ENCODE peak calls at places on chromosomes 3 and 15, in ten cellular contexts. B, V, J, I, W, R, H, K, F and P are unnamed samples.

GRCh38 chr3:186083746-186084145 is 25.1 kb downstream of the ETV5 start:
- DNase-seq in R (no peak), V (no peak), B (no peak), F (no peak), K (no peak), H (no peak), W (no peak), J (no peak), I (peak), P (no peak)

GRCh38 chr3:126517986-126518778 is 609 bp upstream of the UROC1 start:
- DNase-seq in B (no peak), V (no peak), H (no peak), W (no peak), J (no peak), I (no peak), K (no peak), R (no peak), F (no peak), P (no peak)

GRCh38 chr15:93563218-93563617 is 474.2 kb upstream of the RGMA start:
- DNase-seq in H (no peak), R (no peak), K (no peak), I (no peak), W (no peak), F (no peak), B (no peak), J (no peak), V (no peak), P (no peak)

GRCh38 chr3:72317491-72317890 is 530.8 kb downstream of the SHQ1 start:
- DNase-seq in J (no peak), B (no peak), H (no peak), K (no peak), I (peak), F (no peak), R (no peak), V (no peak), W (no peak), P (no peak)

GRCh38 chr3:150786791-150787190 is 23.8 kb upstream of the SIAH2 start:
- DNase-seq in K (no peak), F (no peak), I (peak), V (no peak), J (no peak), H (no peak), W (no peak), R (peak), B (no peak), P (no peak)

GRCh38 chr15:99118258-99118632 is 13.4 kb downstream of the SYNM start:
- DNase-seq in I (no peak), J (no peak), R (no peak), W (no peak), H (no peak), B (no peak), K (no peak), V (no peak), F (no peak), P (no peak)

GRCh38 chr3:108863799-108864135 is 41.2 kb downstream of the TRAT1 start:
- DNase-seq in R (no peak), H (no peak), W (no peak), V (no peak), F (no peak), B (no peak), K (no peak), J (no peak), I (no peak), P (no peak)

GRCh38 chr15:81314378-81314777 is 9.6 kb downstream of the STARD5 start:
- DNase-seq in W (no peak), H (no peak), K (no peak), R (no peak), V (no peak), F (no peak), B (no peak), J (no peak), I (no peak), P (no peak)

GRCh38 chr15:83061680-83062079 is 5.4 kb downstream of the BTBD1 start:
- DNase-seq in J (peak), F (peak), W (no peak), B (no peak), H (no peak), K (no peak), I (peak), V (no peak), R (peak), P (no peak)

GRCh38 chr3:139317660-139318430 is 26.0 kb upstream of the MRPS22 start:
- DNase-seq in F (no peak), I (no peak), V (no peak), H (no peak), W (no peak), R (peak), K (no peak), J (no peak), B (no peak), P (no peak)

GRCh38 chr3:123479891-123480290 is 31.0 kb upstream of the ADCY5 start:
- DNase-seq in V (no peak), F (no peak), H (no peak), R (no peak), W (no peak), I (no peak), K (no peak), B (no peak), J (no peak), P (no peak)

GRCh38 chr3:170397579-170398177 is 21.0 kb upstream of the CLDN11 start:
- DNase-seq in K (no peak), B (no peak), R (no peak), F (no peak), H (no peak), J (no peak), W (peak), I (no peak), V (no peak), P (no peak)

DNA sequence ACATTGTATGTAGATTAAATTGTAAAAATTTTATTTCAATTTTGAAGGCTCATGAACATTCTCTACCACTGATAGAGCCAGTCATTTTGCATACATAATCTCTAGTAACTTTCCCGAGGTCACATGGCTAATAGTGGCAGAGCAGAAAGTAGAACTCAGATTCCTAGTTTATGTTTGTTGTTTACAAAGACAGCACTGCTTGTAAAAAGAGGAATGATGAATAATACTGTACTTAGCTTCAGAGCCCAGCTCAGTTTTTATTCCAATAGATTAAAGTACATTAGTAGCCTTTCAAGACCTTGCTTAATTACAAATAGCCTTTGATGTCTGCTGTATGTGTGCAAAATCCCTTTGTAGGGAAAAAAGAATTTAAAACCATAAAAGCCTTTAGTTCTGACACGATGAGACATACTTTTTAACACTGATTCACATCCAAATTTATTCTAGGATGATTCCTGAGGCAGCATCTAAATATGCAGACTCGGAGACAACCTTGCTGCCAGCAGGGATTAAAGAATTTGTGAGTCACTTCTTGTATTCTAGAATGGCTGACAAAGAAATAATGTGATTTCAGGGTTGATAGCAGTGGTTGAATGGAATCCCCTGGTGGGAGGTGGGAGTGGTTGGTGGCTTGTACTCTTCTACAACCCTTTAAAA is 324.2 kb upstream of the TGFBR2 start:
- DNase-seq in B (no peak), V (no peak), H (no peak), K (no peak), F (peak), I (peak), R (peak), W (peak), J (peak), P (no peak)
- TF ChIP-seq CTCF in B (no peak), V (no peak), H (no peak), K (no peak), F (no peak), I (peak), R (no peak), W (no peak), J (peak), P (no peak)

GRCh38 chr3:48416091-48416505 is 13.8 kb downstream of the PLXNB1 start:
- DNase-seq in F (no peak), H (no peak), W (no peak), K (no peak), J (no peak), I (no peak), B (no peak), V (no peak), R (no peak), P (no peak)

GRCh38 chr3:48418140-48418539 is 11.7 kb downstream of the PLXNB1 start:
- DNase-seq in F (no peak), B (no peak), I (no peak), V (no peak), K (no peak), H (no peak), J (no peak), W (no peak), R (no peak), P (no peak)

GRCh38 chr3:48417529-48418108 is 12.3 kb downstream of the PLXNB1 start:
- DNase-seq in H (no peak), K (no peak), R (no peak), J (no peak), V (no peak), I (no peak), W (no peak), B (no peak), F (no peak), P (no peak)

GRCh38 chr3:48415251-48415953 is 14.5 kb downstream of the PLXNB1 start:
- DNase-seq in J (no peak), B (no peak), K (no peak), V (no peak), W (no peak), R (no peak), F (no peak), I (no peak), H (no peak), P (no peak)

DNA sequence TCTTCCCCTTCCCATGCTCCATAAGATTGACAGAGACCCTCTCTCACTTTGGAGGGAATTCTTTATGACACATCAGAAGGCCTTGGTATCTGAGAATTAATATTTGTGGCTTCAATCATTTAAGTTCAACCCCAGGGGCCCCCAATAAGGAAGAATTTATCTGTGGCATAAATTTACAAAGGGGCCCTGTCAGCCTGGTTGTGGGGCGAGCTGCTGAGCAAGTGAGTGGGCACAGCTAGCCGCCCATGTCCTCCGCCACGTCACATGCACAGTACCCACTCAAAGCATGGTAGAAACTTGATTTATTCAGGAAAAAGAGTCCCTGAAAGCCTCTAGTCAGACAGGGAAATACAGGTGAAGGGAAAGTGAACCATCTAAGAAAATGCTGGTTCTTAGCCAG is 13.3 kb downstream of the PLXNB1 start:
- DNase-seq in W (no peak), F (no peak), B (no peak), H (no peak), R (no peak), V (no peak), J (no peak), I (no peak), K (no peak), P (no peak)
- TF ChIP-seq CTCF in W (no peak), F (no peak), B (no peak), H (no peak), R (no peak), V (no peak), J (no peak), I (no peak), K (no peak), P (no peak)

DNA sequence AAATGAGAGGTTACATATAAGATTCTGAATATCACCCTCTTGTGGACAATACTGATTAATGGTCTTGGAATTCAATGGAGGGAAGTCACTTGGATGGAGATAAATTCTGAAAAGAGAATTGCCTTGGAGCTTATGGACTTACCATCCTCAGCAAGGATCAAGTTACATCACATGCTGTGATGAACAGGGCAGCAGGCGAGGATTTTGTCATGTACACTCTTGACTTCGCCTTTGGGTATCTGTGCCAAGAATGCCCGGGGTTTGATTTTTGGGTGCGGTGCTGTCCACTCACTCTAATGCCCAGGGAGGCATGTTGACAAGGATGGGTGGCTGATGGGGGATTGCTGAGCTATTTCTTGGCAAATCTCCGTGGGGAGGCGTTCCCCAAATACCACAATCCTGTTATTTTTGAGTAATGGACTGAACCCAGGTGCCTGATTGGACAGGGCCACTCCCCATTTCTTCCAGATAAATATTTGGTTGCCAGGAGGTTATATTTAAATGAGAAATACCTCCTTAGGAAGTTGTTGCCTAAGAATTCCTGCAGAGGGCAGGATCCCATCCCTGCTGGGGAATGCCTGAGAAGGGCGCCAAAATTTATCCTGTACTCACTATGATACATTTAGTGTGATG is 96.3 kb downstream of the TPRG1 start:
- DNase-seq in I (peak), B (no peak), R (peak), J (peak), K (no peak), F (peak), H (no peak), V (no peak), W (peak), P (no peak)
- TF ChIP-seq CTCF in I (peak), B (peak), R (peak), J (peak), K (no peak), F (peak), H (no peak), V (peak), W (no peak), P (no peak)

GRCh38 chr15:80007532-80007931 is 36.5 kb upstream of the BCL2A1 start:
- DNase-seq in J (no peak), V (no peak), F (no peak), W (no peak), R (no peak), K (no peak), H (no peak), B (no peak), I (no peak), P (no peak)

GRCh38 chr15:80015156-80015555 is 44.2 kb upstream of the BCL2A1 start:
- DNase-seq in V (no peak), B (no peak), K (no peak), F (no peak), R (no peak), W (no peak), I (no peak), J (no peak), H (no peak), P (no peak)

GRCh38 chr15:80012060-80012726 is 41.2 kb upstream of the BCL2A1 start:
- DNase-seq in F (no peak), J (no peak), K (no peak), V (no peak), W (no peak), I (no peak), B (no peak), H (no peak), R (no peak), P (no peak)

DNA sequence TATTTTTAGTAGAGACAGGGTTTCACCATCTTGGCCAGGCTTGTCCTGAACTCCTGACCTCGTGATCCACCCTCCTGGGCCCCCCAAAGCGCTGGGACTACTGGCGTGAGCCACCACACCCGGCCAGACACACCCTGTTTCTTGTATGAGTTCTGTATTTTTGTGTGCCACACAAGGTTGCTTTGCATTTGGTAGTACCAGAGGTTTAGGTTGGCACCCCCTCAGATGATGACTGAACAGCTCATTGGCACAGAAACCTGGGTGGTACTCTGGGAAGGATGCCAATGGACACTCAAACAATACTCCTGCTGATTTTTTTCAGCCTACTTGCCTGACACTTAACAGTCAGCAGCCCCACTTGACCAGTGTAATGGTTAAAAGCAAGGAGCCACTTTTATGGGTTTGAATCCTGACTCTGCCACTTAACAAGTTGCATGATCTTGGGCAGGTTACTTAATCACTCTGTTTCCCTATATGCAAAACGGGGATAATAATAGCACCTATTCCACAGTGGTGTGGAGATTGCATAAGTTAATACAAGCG is 39.2 kb upstream of the BCL2A1 start:
- DNase-seq in R (peak), F (peak), V (no peak), B (no peak), W (peak), J (peak), K (no peak), H (no peak), I (peak), P (no peak)
- TF ChIP-seq CTCF in R (no peak), F (no peak), V (no peak), B (no peak), W (no peak), J (no peak), K (no peak), H (no peak), I (no peak), P (no peak)

DNA sequence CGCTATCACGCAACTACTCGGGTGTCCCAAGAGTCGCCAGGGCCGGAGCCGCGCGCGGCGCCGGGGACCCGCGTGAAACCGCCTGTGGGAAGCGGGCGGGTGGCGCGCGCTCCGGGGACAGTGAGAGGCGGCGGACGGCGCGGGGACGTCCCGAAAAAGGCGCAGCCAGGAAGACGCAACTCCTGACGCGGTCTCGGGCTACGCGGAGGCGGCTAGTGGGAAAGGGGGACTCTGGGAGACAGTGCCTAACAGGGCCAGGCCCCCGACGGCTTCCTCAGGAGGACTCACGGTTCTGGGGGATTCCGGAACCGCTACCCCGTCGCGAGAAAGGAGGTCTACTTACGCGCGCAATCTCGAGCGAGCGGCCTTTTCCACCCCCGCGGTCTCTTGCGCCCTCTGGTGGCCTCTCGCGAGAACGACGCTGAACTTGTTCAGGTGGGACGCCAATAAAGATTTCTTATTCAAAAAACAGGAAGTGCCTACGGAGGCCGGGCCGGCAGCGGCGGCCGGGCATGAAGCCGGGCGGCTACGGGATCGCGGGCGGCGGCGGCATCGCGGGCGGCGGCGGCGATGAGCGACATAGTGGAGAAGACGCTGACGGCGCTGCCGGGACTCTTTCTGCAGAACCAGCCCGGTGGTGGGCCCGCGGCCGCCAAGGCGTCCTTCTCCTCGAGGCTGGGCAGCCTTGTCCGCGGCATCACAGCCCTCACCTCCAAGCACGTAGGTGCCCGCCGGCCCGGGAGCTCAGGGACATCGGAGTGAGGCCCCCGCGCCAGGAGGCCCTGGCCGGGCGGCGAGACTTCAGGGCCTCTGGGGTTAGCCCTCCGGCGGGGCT is at the start of gene AP4E1:
- DNase-seq in I (peak), K (peak), R (peak), B (peak), W (peak), F (peak), J (peak), V (peak), H (peak), P (peak)
- TF ChIP-seq CTCF in I (peak), K (peak), R (peak), B (peak), W (peak), F (peak), J (peak), V (peak), H (peak), P (peak)

DNA sequence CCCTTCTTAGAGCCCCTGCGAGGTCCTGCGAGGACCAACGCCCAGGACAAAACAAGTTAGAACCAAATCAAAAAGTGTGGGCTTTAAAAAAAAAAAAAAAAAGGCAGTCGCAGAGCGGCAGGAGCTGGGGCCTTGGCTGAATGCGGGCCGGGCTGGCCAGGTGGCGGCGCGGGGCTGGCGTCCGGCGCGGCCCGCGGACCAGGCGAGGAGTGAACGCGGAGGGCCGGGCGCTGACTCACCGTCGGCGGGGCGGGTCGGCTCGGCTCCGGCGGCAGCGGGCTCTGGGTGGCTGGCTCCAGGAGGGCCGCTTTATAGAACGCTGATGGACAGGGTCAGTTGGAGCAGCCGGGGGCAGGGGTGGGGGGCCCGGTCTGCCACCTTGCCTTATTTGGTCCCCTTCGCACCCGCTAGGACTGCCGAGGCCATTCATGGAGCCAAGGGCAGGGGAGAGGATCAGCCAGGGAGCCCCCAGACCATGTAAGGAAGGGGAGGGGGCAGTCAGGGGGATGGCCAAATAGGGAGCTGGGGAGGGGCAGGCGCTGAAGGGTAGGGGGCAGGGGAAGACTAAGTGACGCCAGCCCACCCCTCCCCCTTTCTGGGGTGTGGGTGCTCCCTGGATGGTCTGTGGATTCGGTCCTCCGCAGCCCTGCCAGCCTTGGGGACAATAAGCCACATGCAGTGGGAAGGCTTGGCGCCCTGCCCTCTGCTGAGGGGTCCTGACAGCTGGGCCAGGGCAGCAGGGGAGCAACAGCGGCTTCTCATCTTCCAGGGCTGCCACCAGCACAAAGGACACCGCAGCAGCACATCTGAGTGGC is at the start of gene ACTC1:
- DNase-seq in V (peak), W (peak), H (no peak), K (no peak), J (peak), R (peak), B (peak), F (peak), I (peak), P (peak)
- TF ChIP-seq CTCF in V (no peak), W (peak), H (no peak), K (no peak), J (peak), R (no peak), B (no peak), F (peak), I (peak), P (no peak)